ENCODE peak calls at places on chromosome 21, in six cellular contexts. B is HepG2, M is H1, E is GM12878, I is GM12892, H is K562. W is an unnamed sample.

GRCh38 chr21:29449306-29449940 is 150.7 kb downstream of the BACH1 start:
- DNase-seq in B (no peak), M (no peak), E (no peak), I (no peak), H (no peak), W (no peak)

GRCh38 chr21:38990424-38990794 is 184.7 kb downstream of the ETS2 start:
- DNase-seq in B (peak), M (no peak), E (no peak), I (no peak), H (no peak), W (no peak)

GRCh38 chr21:37149411-37149810 is 76.4 kb downstream of the TTC3 start:
- DNase-seq in B (peak), M (no peak), E (no peak), I (no peak), H (no peak), W (no peak)

GRCh38 chr21:35275776-35276175 is 226.7 kb upstream of the RUNX1 start:
- DNase-seq in B (no peak), M (no peak), E (no peak), I (no peak), H (no peak), W (no peak)

GRCh38 chr21:39904457-39904856 is 37.2 kb downstream of the PCP4 start:
- DNase-seq in B (no peak), M (no peak), E (no peak), I (no peak), H (no peak), W (no peak)

GRCh38 chr21:29753216-29753615 is 186.6 kb downstream of the GRIK1 start:
- DNase-seq in B (no peak), M (no peak), E (no peak), I (no peak), H (no peak), W (no peak)

GRCh38 chr21:39054066-39054465 is 129.2 kb downstream of the PSMG1 start:
- DNase-seq in B (no peak), M (no peak), E (no peak), I (no peak), H (no peak), W (no peak)

GRCh38 chr21:28126521-28127317 is 866.0 kb downstream of the LTN1 start:
- DNase-seq in B (no peak), M (no peak), E (no peak), I (no peak), H (no peak), W (no peak)

GRCh38 chr21:42678118-42678430 is 24.7 kb downstream of the PDE9A start:
- DNase-seq in B (no peak), M (no peak), E (no peak), I (no peak), H (no peak), W (no peak)

GRCh38 chr21:18705971-18706370 is 302.4 kb upstream of the TMPRSS15 start:
- DNase-seq in B (no peak), M (no peak), E (no peak), I (no peak), H (no peak), W (no peak)

GRCh38 chr21:35628331-35628730 is 432.0 kb downstream of the SETD4 start:
- DNase-seq in B (no peak), M (no peak), E (no peak), I (no peak), H (no peak), W (no peak)

GRCh38 chr21:38804617-38805281 is 980 bp upstream of the ETS2 start:
- DNase-seq in B (no peak), M (peak), E (no peak), I (no peak), H (peak), W (no peak)

GRCh38 chr21:41375875-41376274 is 14.0 kb downstream of the MX2 start:
- DNase-seq in B (no peak), M (no peak), E (no peak), I (no peak), H (no peak), W (no peak)

GRCh38 chr21:38358666-38359065 is 101.9 kb downstream of the KCNJ15 start:
- DNase-seq in B (no peak), M (no peak), E (no peak), I (no peak), H (no peak), W (no peak)

GRCh38 chr21:41997657-41998056 is 12.5 kb downstream of the ZBTB21 start:
- DNase-seq in B (no peak), M (no peak), E (no peak), I (no peak), H (no peak), W (no peak)

GRCh38 chr21:37257526-37257966 is 9.6 kb downstream of the VPS26C start:
- DNase-seq in B (peak), M (no peak), E (no peak), I (no peak), H (no peak), W (no peak)

GRCh38 chr21:36584980-36585940 is 105.3 kb upstream of the CLDN14 start:
- DNase-seq in B (no peak), M (no peak), E (no peak), I (no peak), H (no peak), W (no peak)

GRCh38 chr21:36218691-36219090 is 62.1 kb downstream of the DOP1B start:
- DNase-seq in B (no peak), M (no peak), E (no peak), I (no peak), H (no peak), W (no peak)

GRCh38 chr21:14582934-14583628 is 37.0 kb upstream of the SAMSN1 start:
- DNase-seq in B (no peak), M (no peak), E (no peak), I (no peak), H (peak), W (no peak)

GRCh38 chr21:15112858-15113257 is 48.1 kb upstream of the NRIP1 start:
- DNase-seq in B (no peak), M (no peak), E (no peak), I (no peak), H (no peak), W (no peak)

GRCh38 chr21:17931080-17931479 is 111.9 kb upstream of the C21orf91 start:
- DNase-seq in B (peak), M (no peak), E (peak), I (no peak), H (no peak), W (no peak)

GRCh38 chr21:38853421-38853919 is 47.7 kb downstream of the ETS2 start:
- DNase-seq in B (peak), M (peak), E (no peak), I (no peak), H (no peak), W (no peak)

GRCh38 chr21:38774152-38774551 is 31.6 kb upstream of the ETS2 start:
- DNase-seq in B (no peak), M (no peak), E (no peak), I (no peak), H (no peak), W (no peak)

GRCh38 chr21:38787461-38788274 is 18.1 kb upstream of the ETS2 start:
- DNase-seq in B (peak), M (no peak), E (no peak), I (peak), H (peak), W (no peak)

GRCh38 chr21:28375708-28376385 is 616.8 kb downstream of the LTN1 start:
- DNase-seq in B (no peak), M (no peak), E (no peak), I (no peak), H (no peak), W (no peak)

GRCh38 chr21:36949171-36950141 is 17.0 kb downstream of the HLCS start:
- DNase-seq in B (no peak), M (no peak), E (no peak), I (no peak), H (no peak), W (no peak)

GRCh38 chr21:29144736-29145353 is 14.4 kb downstream of the MAP3K7CL start:
- DNase-seq in B (no peak), M (no peak), E (no peak), I (no peak), H (no peak), W (no peak)

GRCh38 chr21:36203603-36203889 is 46.9 kb downstream of the DOP1B start:
- DNase-seq in B (peak), M (no peak), E (peak), I (peak), H (no peak), W (peak)

GRCh38 chr21:19353271-19353670 is 949.7 kb upstream of the TMPRSS15 start:
- DNase-seq in B (no peak), M (no peak), E (no peak), I (no peak), H (no peak), W (no peak)

GRCh38 chr21:41316641-41317392 is at the start of gene FAM3B:
- DNase-seq in B (no peak), M (peak), E (no peak), I (no peak), H (no peak), W (no peak)

GRCh38 chr21:42456457-42456856 is 39.6 kb downstream of the RSPH1 start:
- DNase-seq in B (no peak), M (no peak), E (no peak), I (no peak), H (no peak), W (no peak)

GRCh38 chr21:38992737-38993136 is 187.0 kb downstream of the ETS2 start:
- DNase-seq in B (no peak), M (no peak), E (no peak), I (no peak), H (no peak), W (no peak)

DNA sequence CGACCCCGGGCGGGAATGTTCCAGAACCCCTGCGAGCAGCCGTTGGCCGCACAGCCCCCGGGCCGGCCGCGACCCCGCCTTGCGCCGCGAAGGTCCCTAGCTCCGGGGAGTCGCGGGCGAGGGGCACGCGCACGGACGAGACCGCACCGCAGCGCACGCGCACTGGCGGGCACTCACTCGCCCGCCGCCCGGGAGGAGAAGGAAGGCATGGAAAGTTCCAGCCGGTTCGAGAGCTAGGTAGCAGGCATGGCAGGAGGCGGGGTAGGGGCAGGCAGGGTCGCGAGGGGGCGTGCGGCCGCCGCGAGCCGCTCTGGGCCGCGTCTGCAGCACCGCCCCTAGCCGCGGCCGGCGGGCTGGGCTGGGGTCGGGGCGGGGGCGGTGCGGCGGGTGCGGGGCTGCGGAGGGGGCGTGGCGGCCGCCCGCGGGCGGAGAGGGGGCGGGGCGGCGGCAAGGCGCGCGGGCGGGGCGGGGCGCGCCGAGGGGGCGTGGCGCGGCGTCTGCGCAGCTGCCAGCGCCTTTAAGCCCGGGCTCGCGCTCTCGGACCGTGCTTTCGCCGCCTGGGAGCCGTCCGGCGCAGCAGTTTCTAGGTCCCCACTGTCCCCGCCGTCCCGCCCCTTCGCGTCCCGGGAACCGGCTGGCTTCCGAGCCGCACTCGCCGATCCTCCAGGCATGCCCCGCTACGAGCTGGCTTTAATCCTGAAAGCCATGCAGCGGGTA is at the start of the genes MRPS6 and SLC5A3:
- DNase-seq in B (peak), M (peak), E (no peak), I (peak), H (peak), W (peak)
- TF ChIP-seq POLR2A in B (peak), M (peak), E (peak), I (peak), H (peak), W (peak)

GRCh38 chr21:44838038-44838895 is 20.4 kb upstream of the SUMO3 start:
- DNase-seq in B (no peak), M (no peak), E (no peak), I (no peak), H (peak), W (no peak)

GRCh38 chr21:44836349-44836665 is 18.4 kb upstream of the SUMO3 start:
- DNase-seq in B (no peak), M (no peak), E (no peak), I (no peak), H (no peak), W (no peak)

GRCh38 chr21:44835647-44835973 is 17.7 kb upstream of the SUMO3 start:
- DNase-seq in B (no peak), M (no peak), E (no peak), I (no peak), H (no peak), W (no peak)

GRCh38 chr21:44837537-44837936 is 19.7 kb upstream of the SUMO3 start:
- DNase-seq in B (no peak), M (no peak), E (no peak), I (no peak), H (no peak), W (no peak)

GRCh38 chr21:44836666-44837471 is 19.0 kb upstream of the SUMO3 start:
- DNase-seq in B (peak), M (no peak), E (no peak), I (no peak), H (peak), W (no peak)
- TF ChIP-seq TAF1 in B (no peak), M (no peak), E (no peak), I (no peak), H (no peak), W (no peak)

GRCh38 chr21:31530918-31531705 is 128.4 kb upstream of the SOD1 start:
- DNase-seq in B (no peak), M (no peak), E (no peak), I (no peak), H (no peak), W (no peak)
- TF ChIP-seq POLR2A in B (no peak), M (no peak), E (no peak), I (no peak), H (no peak), W (no peak)

GRCh38 chr21:26766826-26767325 is 78.3 kb downstream of the ADAMTS1 start:
- DNase-seq in B (no peak), M (no peak), E (no peak), I (no peak), H (no peak), W (no peak)
- TF ChIP-seq TAF1 in B (no peak), M (no peak), E (no peak), I (no peak), H (no peak), W (no peak)

DNA sequence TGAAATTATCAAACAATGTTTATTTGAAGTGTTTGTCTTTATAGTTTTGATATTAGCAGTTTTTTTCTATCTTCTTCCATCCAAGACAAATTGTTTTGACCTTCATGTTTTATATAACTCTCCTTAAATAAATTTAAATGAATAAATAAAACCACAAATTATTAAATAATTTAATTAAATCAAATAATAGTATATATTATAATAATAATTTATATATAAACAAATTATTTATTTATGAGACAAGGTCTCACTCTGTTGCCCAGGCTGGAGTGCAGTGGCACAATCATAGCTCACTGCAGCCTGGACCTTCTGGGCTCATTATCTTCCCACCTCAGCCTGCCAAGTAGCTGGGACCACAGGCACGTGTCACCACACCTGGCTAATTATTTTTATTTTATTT is 12.4 kb upstream of the PWP2 start:
- DNase-seq in B (no peak), M (no peak), E (no peak), I (no peak), H (no peak), W (no peak)
- TF ChIP-seq POLR2A in B (no peak), M (no peak), E (no peak), I (no peak), H (no peak), W (no peak)

DNA sequence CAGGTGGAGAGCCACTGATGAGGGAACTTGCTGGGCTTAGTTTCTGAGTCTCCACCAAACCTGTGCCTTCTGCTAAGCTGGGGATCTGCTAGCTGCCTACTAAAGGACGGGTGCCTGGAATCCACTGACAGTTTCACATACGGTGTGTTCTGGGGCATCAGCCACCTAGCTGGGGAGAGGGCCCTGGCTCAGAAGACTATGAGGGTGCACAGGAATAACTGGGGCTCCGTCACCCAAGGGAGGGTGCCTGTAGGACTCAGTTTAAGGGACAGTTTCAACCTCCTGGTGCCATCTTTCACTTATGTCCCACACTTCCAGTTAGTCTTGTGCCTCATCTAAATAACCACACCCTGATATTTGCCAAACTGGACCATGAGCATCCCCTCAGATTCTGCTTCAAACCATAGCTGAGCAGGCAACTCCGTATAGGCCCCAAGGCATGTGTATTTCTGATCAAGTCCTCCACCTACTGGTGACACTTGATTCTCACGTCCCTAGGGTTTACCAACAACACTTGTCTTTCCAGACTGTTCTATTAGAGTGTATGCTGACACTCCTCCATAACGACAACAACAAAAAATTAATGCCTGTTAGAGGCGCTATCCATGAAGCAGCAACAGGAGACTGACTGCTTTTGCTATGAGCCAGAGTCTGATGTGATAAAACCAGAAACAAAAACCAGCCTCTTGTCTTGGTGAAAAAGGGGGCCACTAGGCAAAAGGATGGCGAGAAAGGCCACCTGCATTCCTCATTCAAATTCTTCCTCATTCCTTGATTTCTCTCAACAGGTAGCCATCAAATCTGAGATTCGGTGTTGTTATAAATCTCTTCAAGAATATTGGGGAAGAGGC is 55.0 kb upstream of the PAXBP1 start:
- DNase-seq in B (peak), M (no peak), E (peak), I (peak), H (peak), W (peak)
- TF ChIP-seq TAF1 in B (no peak), M (no peak), E (no peak), I (no peak), H (no peak), W (no peak)

DNA sequence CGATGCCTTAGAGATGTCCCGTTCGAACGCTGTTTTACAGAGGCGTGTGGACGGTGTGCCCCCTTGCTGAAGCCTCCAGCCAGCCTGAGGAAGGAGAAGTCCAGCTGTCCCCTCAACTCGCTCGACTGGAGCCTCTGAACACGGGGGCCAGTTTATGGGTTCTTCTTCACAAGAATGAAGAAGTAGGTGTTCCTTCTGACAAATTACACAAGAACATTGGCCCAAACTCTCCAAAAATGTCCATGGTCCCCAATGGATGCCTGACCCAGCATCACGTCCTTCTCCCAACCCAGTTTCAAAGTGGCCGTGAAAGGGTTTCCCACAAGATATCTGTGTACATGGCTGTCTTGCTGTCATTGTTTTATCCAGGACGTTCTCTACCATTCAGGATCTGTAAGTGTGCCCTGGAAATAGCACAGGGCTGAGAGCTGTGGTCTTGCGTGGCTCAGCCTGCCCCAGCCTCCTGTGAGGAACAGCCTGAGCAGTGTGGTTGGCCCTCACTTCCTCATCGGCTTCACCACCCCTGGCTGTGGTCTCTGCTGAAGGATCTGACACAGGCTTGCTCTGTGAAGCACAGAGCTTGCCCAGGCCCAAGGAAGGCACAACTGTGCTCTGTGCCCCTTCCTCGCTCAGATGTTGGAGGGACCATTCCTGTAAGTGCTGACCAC is 1.0 kb upstream of the S100B start:
- DNase-seq in B (no peak), M (no peak), E (peak), I (peak), H (peak), W (peak)
- TF ChIP-seq POLR2A in B (no peak), M (no peak), E (no peak), I (no peak), H (no peak), W (no peak)

DNA sequence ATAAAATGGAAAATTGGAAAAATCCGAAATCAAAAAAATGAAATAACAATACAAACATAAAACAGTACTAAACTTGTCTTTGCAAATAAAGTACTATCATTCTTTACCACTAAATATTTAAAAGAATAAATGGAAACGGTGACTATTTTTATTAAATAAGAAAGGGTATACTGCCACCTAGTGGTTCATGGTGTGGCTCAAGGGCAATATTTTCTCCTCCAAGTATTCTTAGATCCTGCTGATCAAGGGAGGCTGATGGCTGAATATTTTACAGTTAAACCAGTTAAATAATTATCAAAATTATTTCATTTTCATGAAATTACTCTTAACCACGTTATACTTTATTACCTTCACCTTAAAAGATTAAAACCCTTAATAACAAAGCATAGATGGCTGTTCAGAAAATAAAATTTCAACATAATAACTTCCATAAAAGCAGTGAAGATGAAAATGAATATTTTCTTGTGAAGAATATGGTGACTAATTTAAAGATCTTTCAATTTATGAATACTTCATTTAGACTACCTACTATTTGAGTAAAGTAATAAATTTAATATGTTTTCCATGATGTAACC is 1793.9 kb downstream of the NCAM2 start:
- DNase-seq in B (peak), M (no peak), E (no peak), I (no peak), H (peak), W (peak)
- TF ChIP-seq TAF1 in B (no peak), M (no peak), E (no peak), I (no peak), H (no peak), W (no peak)